ENCODE peak calls at places on chromosome 15, in ten cellular contexts. One of them, this sample, is unnamed.
A peak's percentile ranks its signal among the peaks of the same experiment; 100 is the strongest.

GRCh38 chr15:85657132-85657531 is 137.6 kb downstream of the KLHL25 start:
- DNase-seq in NCI-H1417: no peak
- DNase-seq in Caki2: no peak
- DNase-seq in NCI-H524: no peak
- DNase-seq in ACHN: no peak
- DNase-seq in NCI-H1105: no peak
- DNase-seq in stimulated activated CD8-positive, alpha-beta memory T cell treated with anti-CD3 and anti-CD28 coated beads, Interleukin-4, amount 100 ng/mL, for 24 hours: no peak
- DNase-seq in posterior vena cava: no peak
- DNase-seq in activated CD4-positive, alpha-beta T cell treated with anti-CD3 and anti-CD28 coated beads, Interleukin-2, amount 10 ng/mL, durations not matched to agents 7 days and 5 days: no peak
- DNase-seq in PC-9: no peak
- DNase-seq in this sample: no peak

GRCh38 chr15:28931828-28932227 is 46.1 kb downstream of the APBA2 start:
- DNase-seq in stimulated activated CD8-positive, alpha-beta memory T cell treated with anti-CD3 and anti-CD28 coated beads, Interleukin-4, amount 100 ng/mL, for 24 hours: no peak
- DNase-seq in NCI-H1105: no peak
- DNase-seq in PC-9: no peak
- DNase-seq in NCI-H524: no peak
- DNase-seq in activated CD4-positive, alpha-beta T cell treated with anti-CD3 and anti-CD28 coated beads, Interleukin-2, amount 10 ng/mL, durations not matched to agents 7 days and 5 days: no peak
- DNase-seq in Caki2: no peak
- DNase-seq in NCI-H1417: no peak
- DNase-seq in ACHN: no peak
- DNase-seq in posterior vena cava: peak; percentile 30
- DNase-seq in this sample: no peak

GRCh38 chr15:60760646-60761504 is 281.9 kb upstream of the ICE2 start:
- DNase-seq in posterior vena cava: no peak
- DNase-seq in NCI-H1105: no peak
- DNase-seq in activated CD4-positive, alpha-beta T cell treated with anti-CD3 and anti-CD28 coated beads, Interleukin-2, amount 10 ng/mL, durations not matched to agents 7 days and 5 days: no peak
- DNase-seq in ACHN: no peak
- DNase-seq in NCI-H524: no peak
- DNase-seq in NCI-H1417: peak; percentile 41
- DNase-seq in PC-9: no peak
- DNase-seq in stimulated activated CD8-positive, alpha-beta memory T cell treated with anti-CD3 and anti-CD28 coated beads, Interleukin-4, amount 100 ng/mL, for 24 hours: no peak
- DNase-seq in Caki2: no peak
- DNase-seq in this sample: no peak

GRCh38 chr15:49458145-49458544 is 35.1 kb downstream of the FGF7 start:
- DNase-seq in Caki2: no peak
- DNase-seq in NCI-H1105: no peak
- DNase-seq in stimulated activated CD8-positive, alpha-beta memory T cell treated with anti-CD3 and anti-CD28 coated beads, Interleukin-4, amount 100 ng/mL, for 24 hours: no peak
- DNase-seq in posterior vena cava: no peak
- DNase-seq in NCI-H1417: no peak
- DNase-seq in PC-9: no peak
- DNase-seq in ACHN: no peak
- DNase-seq in NCI-H524: no peak
- DNase-seq in activated CD4-positive, alpha-beta T cell treated with anti-CD3 and anti-CD28 coated beads, Interleukin-2, amount 10 ng/mL, durations not matched to agents 7 days and 5 days: no peak
- DNase-seq in this sample: no peak

GRCh38 chr15:25052191-25052999 is 97.6 kb downstream of the SNRPN start:
- DNase-seq in posterior vena cava: no peak
- DNase-seq in activated CD4-positive, alpha-beta T cell treated with anti-CD3 and anti-CD28 coated beads, Interleukin-2, amount 10 ng/mL, durations not matched to agents 7 days and 5 days: no peak
- DNase-seq in Caki2: no peak
- DNase-seq in stimulated activated CD8-positive, alpha-beta memory T cell treated with anti-CD3 and anti-CD28 coated beads, Interleukin-4, amount 100 ng/mL, for 24 hours: no peak
- DNase-seq in PC-9: no peak
- DNase-seq in NCI-H1417: no peak
- DNase-seq in NCI-H524: no peak
- DNase-seq in ACHN: no peak
- DNase-seq in NCI-H1105: no peak
- DNase-seq in this sample: no peak

GRCh38 chr15:75732206-75732808 is 19.7 kb upstream of the CSPG4 start:
- DNase-seq in activated CD4-positive, alpha-beta T cell treated with anti-CD3 and anti-CD28 coated beads, Interleukin-2, amount 10 ng/mL, durations not matched to agents 7 days and 5 days: no peak
- DNase-seq in NCI-H1105: no peak
- DNase-seq in stimulated activated CD8-positive, alpha-beta memory T cell treated with anti-CD3 and anti-CD28 coated beads, Interleukin-4, amount 100 ng/mL, for 24 hours: no peak
- DNase-seq in Caki2: no peak
- DNase-seq in PC-9: no peak
- DNase-seq in posterior vena cava: peak; percentile 76
- DNase-seq in NCI-H524: no peak
- DNase-seq in NCI-H1417: no peak
- DNase-seq in ACHN: no peak
- DNase-seq in this sample: no peak

GRCh38 chr15:40330368-40330836 is 6.9 kb downstream of the INAFM2 start:
- DNase-seq in activated CD4-positive, alpha-beta T cell treated with anti-CD3 and anti-CD28 coated beads, Interleukin-2, amount 10 ng/mL, durations not matched to agents 7 days and 5 days: no peak
- DNase-seq in ACHN: no peak
- DNase-seq in Caki2: no peak
- DNase-seq in PC-9: no peak
- DNase-seq in NCI-H1105: peak; percentile 48
- DNase-seq in posterior vena cava: peak; percentile 38
- DNase-seq in stimulated activated CD8-positive, alpha-beta memory T cell treated with anti-CD3 and anti-CD28 coated beads, Interleukin-4, amount 100 ng/mL, for 24 hours: no peak
- DNase-seq in NCI-H524: peak; percentile 86
- DNase-seq in NCI-H1417: peak; percentile 67
- DNase-seq in this sample: no peak

GRCh38 chr15:57340673-57341259 is 35.5 kb upstream of the CGNL1 start:
- DNase-seq in ACHN: peak; percentile 59
- DNase-seq in NCI-H524: peak; percentile 76
- DNase-seq in activated CD4-positive, alpha-beta T cell treated with anti-CD3 and anti-CD28 coated beads, Interleukin-2, amount 10 ng/mL, durations not matched to agents 7 days and 5 days: peak; percentile 34
- DNase-seq in posterior vena cava: no peak
- DNase-seq in NCI-H1105: peak; percentile 61
- DNase-seq in Caki2: peak; percentile 50
- DNase-seq in PC-9: peak; percentile 50
- DNase-seq in stimulated activated CD8-positive, alpha-beta memory T cell treated with anti-CD3 and anti-CD28 coated beads, Interleukin-4, amount 100 ng/mL, for 24 hours: no peak
- DNase-seq in NCI-H1417: peak; percentile 83
- DNase-seq in this sample: no peak

GRCh38 chr15:71529353-71529752 is 281.0 kb upstream of the NR2E3 start:
- DNase-seq in stimulated activated CD8-positive, alpha-beta memory T cell treated with anti-CD3 and anti-CD28 coated beads, Interleukin-4, amount 100 ng/mL, for 24 hours: no peak
- DNase-seq in activated CD4-positive, alpha-beta T cell treated with anti-CD3 and anti-CD28 coated beads, Interleukin-2, amount 10 ng/mL, durations not matched to agents 7 days and 5 days: no peak
- DNase-seq in NCI-H1105: no peak
- DNase-seq in Caki2: no peak
- DNase-seq in NCI-H524: peak; percentile 21
- DNase-seq in ACHN: no peak
- DNase-seq in PC-9: no peak
- DNase-seq in posterior vena cava: no peak
- DNase-seq in NCI-H1417: peak; percentile 54
- DNase-seq in this sample: no peak

GRCh38 chr15:85967553-85967952 is 112.1 kb upstream of the AGBL1 start:
- DNase-seq in stimulated activated CD8-positive, alpha-beta memory T cell treated with anti-CD3 and anti-CD28 coated beads, Interleukin-4, amount 100 ng/mL, for 24 hours: no peak
- DNase-seq in NCI-H1417: no peak
- DNase-seq in NCI-H524: no peak
- DNase-seq in activated CD4-positive, alpha-beta T cell treated with anti-CD3 and anti-CD28 coated beads, Interleukin-2, amount 10 ng/mL, durations not matched to agents 7 days and 5 days: no peak
- DNase-seq in NCI-H1105: no peak
- DNase-seq in posterior vena cava: no peak
- DNase-seq in ACHN: no peak
- DNase-seq in Caki2: no peak
- DNase-seq in PC-9: no peak
- DNase-seq in this sample: no peak

GRCh38 chr15:94670436-94671034 is 439.2 kb downstream of the MCTP2 start:
- DNase-seq in NCI-H1417: peak; percentile 87
- DNase-seq in PC-9: no peak
- DNase-seq in NCI-H524: peak; percentile 64
- DNase-seq in posterior vena cava: no peak
- DNase-seq in ACHN: peak; percentile 35
- DNase-seq in NCI-H1105: peak; percentile 3
- DNase-seq in stimulated activated CD8-positive, alpha-beta memory T cell treated with anti-CD3 and anti-CD28 coated beads, Interleukin-4, amount 100 ng/mL, for 24 hours: no peak
- DNase-seq in Caki2: peak; percentile 28
- DNase-seq in activated CD4-positive, alpha-beta T cell treated with anti-CD3 and anti-CD28 coated beads, Interleukin-2, amount 10 ng/mL, durations not matched to agents 7 days and 5 days: no peak
- DNase-seq in this sample: no peak

GRCh38 chr15:65981837-65982696 is 112.8 kb downstream of the RAB11A start:
- DNase-seq in Caki2: no peak
- DNase-seq in NCI-H1105: peak; percentile 91
- DNase-seq in NCI-H1417: peak; percentile 86
- DNase-seq in ACHN: peak; percentile 22
- DNase-seq in PC-9: no peak
- DNase-seq in stimulated activated CD8-positive, alpha-beta memory T cell treated with anti-CD3 and anti-CD28 coated beads, Interleukin-4, amount 100 ng/mL, for 24 hours: peak; percentile 59
- DNase-seq in activated CD4-positive, alpha-beta T cell treated with anti-CD3 and anti-CD28 coated beads, Interleukin-2, amount 10 ng/mL, durations not matched to agents 7 days and 5 days: peak; percentile 64
- DNase-seq in posterior vena cava: peak; percentile 72
- DNase-seq in NCI-H524: peak; percentile 82
- DNase-seq in this sample: no peak

This sample was measured in NK-92 treated with Interleukin-12 subunit alpha and Interleukin-12 subunit beta, amount 100 ng/mL, for 24 hours.